ENCODE peak calls at places on chromosomes 1 and 21, in six cellular contexts. O is A549, F is PC-9, N is tibial nerve, Z is neuronal stem cell, T is PC-3. M is an unnamed sample.

GRCh38 chr1:7784492-7785071 is 491 bp downstream of the PER3 start:
- DNase-seq in O (no peak), F (no peak), N (no peak), Z (no peak), T (no peak), M (peak; percentile 37)

GRCh38 chr1:10924030-10924429 is 88.4 kb upstream of the TARDBP start:
- DNase-seq in O (no peak), F (no peak), N (no peak), Z (no peak), T (no peak), M (no peak)

GRCh38 chr1:94169126-94169525 is 48.2 kb upstream of the ABCA4 start:
- DNase-seq in O (no peak), F (no peak), N (no peak), Z (no peak), T (no peak), M (no peak)

GRCh38 chr1:80217377-80217986 is 1211.0 kb upstream of the ADGRL4 start:
- DNase-seq in O (peak; percentile 11), F (no peak), N (peak; percentile 8), Z (peak; percentile 5), T (peak; percentile 73), M (peak; percentile 41)

GRCh38 chr1:2226525-2227340 is 1.4 kb upstream of the SKI start:
- DNase-seq in O (no peak), F (no peak), N (no peak), Z (no peak), T (no peak), M (no peak)

GRCh38 chr1:247843411-247843810 is 1.7 kb upstream of the OR11L1 start:
- DNase-seq in O (no peak), F (no peak), N (no peak), Z (no peak), T (no peak), M (no peak)

GRCh38 chr1:206918076-206918475 is 3.7 kb downstream of the FCMR start:
- DNase-seq in O (no peak), F (no peak), N (no peak), Z (no peak), T (no peak), M (no peak)

GRCh38 chr1:87826639-87827345 is 498.1 kb downstream of the LMO4 start:
- DNase-seq in O (no peak), F (no peak), N (peak; percentile 40), Z (no peak), T (no peak), M (peak; percentile 94)

GRCh38 chr1:21904725-21905520 is 32.2 kb downstream of the HSPG2 start:
- DNase-seq in O (no peak), F (peak; percentile 86), N (no peak), Z (no peak), T (peak; percentile 72), M (no peak)

GRCh38 chr21:39518845-39519205 is 67.1 kb downstream of the SH3BGR start:
- DNase-seq in O (no peak), F (no peak), N (no peak), Z (no peak), T (no peak), M (no peak)

GRCh38 chr1:56958526-56958925 is 7.3 kb downstream of the C8B start:
- DNase-seq in O (no peak), F (no peak), N (no peak), Z (no peak), T (no peak), M (no peak)

GRCh38 chr1:39154553-39155361 is 49.7 kb upstream of the MACF1 start:
- DNase-seq in O (no peak), F (no peak), N (peak; percentile 36), Z (no peak), T (peak; percentile 62), M (no peak)

GRCh38 chr1:40783001-40783905 is at the start of gene KCNQ4:
- DNase-seq in O (no peak), F (peak; percentile 50), N (peak; percentile 29), Z (peak; percentile 59), T (peak; percentile 46), M (peak; percentile 70)

GRCh38 chr1:22780696-22781095 is 70.1 kb downstream of the EPHB2 start:
- DNase-seq in O (peak; percentile 74), F (peak; percentile 33), N (no peak), Z (peak; percentile 73), T (peak; percentile 39), M (peak; percentile 81)

GRCh38 chr1:240987928-240988327 is 369.1 kb downstream of the RGS7 start:
- DNase-seq in O (no peak), F (no peak), N (no peak), Z (no peak), T (peak; percentile 87), M (no peak)

GRCh38 chr1:95086949-95087533 is 14.3 kb upstream of the ALG14 start:
- DNase-seq in O (peak; percentile 72), F (peak; percentile 40), N (peak; percentile 72), Z (no peak), T (peak; percentile 89), M (no peak)

GRCh38 chr1:11940260-11940921 is 5.9 kb downstream of the PLOD1 start:
- DNase-seq in O (no peak), F (no peak), N (no peak), Z (no peak), T (no peak), M (no peak)

GRCh38 chr1:153347856-153348255 is 785 bp downstream of the PGLYRP4 start:
- DNase-seq in O (no peak), F (no peak), N (no peak), Z (no peak), T (no peak), M (no peak)

GRCh38 chr1:33624991-33625870 is 152.8 kb downstream of the ZSCAN20 start:
- DNase-seq in O (no peak), F (no peak), N (no peak), Z (no peak), T (no peak), M (peak; percentile 76)

GRCh38 chr21:16651956-16652355 is 860.9 kb upstream of the CXADR start:
- DNase-seq in O (no peak), F (no peak), N (no peak), Z (no peak), T (no peak), M (no peak)

GRCh38 chr1:43541721-43542401 is 11.2 kb downstream of the PTPRF start:
- DNase-seq in O (no peak), F (no peak), N (peak; percentile 33), Z (no peak), T (no peak), M (no peak)

GRCh38 chr21:43881283-43881682 is 16.3 kb downstream of the AGPAT3 start:
- DNase-seq in O (no peak), F (no peak), N (no peak), Z (no peak), T (no peak), M (no peak)

GRCh38 chr1:227558807-227559186 is 4.6 kb upstream of the ZNF678 start:
- DNase-seq in O (no peak), F (no peak), N (no peak), Z (no peak), T (no peak), M (no peak)

GRCh38 chr1:3172431-3173112 is 103.6 kb downstream of the PRDM16 start:
- DNase-seq in O (no peak), F (no peak), N (no peak), Z (no peak), T (no peak), M (no peak)

GRCh38 chr1:31976401-31976800 is 37.3 kb upstream of the KHDRBS1 start:
- DNase-seq in O (no peak), F (no peak), N (no peak), Z (no peak), T (peak; percentile 42), M (no peak)

GRCh38 chr1:31980835-31981782 is 32.6 kb upstream of the KHDRBS1 start:
- DNase-seq in O (no peak), F (no peak), N (no peak), Z (no peak), T (no peak), M (no peak)

GRCh38 chr1:31977361-31978131 is 36.1 kb upstream of the KHDRBS1 start:
- DNase-seq in O (peak; percentile 50), F (no peak), N (no peak), Z (no peak), T (peak; percentile 58), M (peak; percentile 58)

GRCh38 chr1:31981976-31982375 is 31.7 kb upstream of the KHDRBS1 start:
- DNase-seq in O (no peak), F (no peak), N (no peak), Z (no peak), T (peak; percentile 33), M (no peak)

GRCh38 chr1:31978853-31979400 is 34.7 kb upstream of the KHDRBS1 start:
- DNase-seq in O (no peak), F (no peak), N (no peak), Z (no peak), T (no peak), M (no peak)
- H3K4me1 ChIP-seq in O (no peaks in the 10 kb centered on the region), F (no peaks in the 10 kb centered on the region), N (no peaks in the 10 kb centered on the region), Z (peaks cover 3% of the 10 kb centered on the region), T (peaks cover 6% of the 10 kb centered on the region), M (peaks cover 3% of the 10 kb centered on the region)

GRCh38 chr1:112706505-112707216 is at the start of gene RHOC:
- DNase-seq in O (peak; percentile 56), F (peak; percentile 7), N (no peak), Z (peak; percentile 78), T (peak; percentile 76), M (peak; percentile 72)
- H3K4me1 ChIP-seq in O (peaks cover 38% of the 10 kb centered on the region), F (peaks cover 46% of the 10 kb centered on the region), N (no peaks in the 10 kb centered on the region), Z (peaks cover 24% of the 10 kb centered on the region), T (peaks cover 45% of the 10 kb centered on the region), M (peaks cover 29% of the 10 kb centered on the region)

DNA sequence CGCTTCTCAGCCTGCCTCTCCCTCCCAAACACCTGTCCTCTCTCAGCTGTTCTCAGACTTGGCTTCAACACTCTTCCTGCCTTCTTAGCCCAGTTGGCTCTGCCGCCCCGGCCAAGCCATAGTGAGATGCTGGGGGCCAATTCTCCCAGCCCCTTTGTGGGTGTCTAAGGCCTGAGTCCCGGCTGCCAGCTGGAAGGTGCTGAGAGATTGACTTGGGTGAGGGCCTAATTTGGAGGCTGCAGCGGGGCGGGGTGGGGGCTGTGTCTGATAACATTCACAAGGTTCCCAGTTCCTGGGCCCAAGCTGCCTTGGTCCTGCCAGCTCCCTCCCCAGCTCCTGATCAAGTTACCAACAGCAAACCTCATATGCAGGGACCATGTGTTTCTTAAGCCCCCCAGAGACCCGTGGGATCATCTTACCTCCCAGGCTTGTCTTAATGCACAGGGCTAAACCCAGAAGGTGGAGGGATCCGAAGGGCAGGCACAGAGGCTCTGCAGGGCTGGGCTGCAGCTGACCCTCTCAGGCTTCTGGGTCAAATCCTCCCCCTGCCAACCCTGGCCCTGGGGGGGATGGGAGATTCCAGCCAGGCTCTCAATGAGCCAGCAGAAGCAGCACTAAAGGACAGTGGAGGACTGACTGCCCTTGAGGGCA is 9.8 kb downstream of the INKA2 start:
- DNase-seq in O (no peak), F (no peak), N (no peak), Z (no peak), T (no peak), M (no peak)
- H3K4me1 ChIP-seq in O (peaks cover 3% of the 10 kb centered on the region), F (no peaks in the 10 kb centered on the region), N (no peaks in the 10 kb centered on the region), Z (peaks cover 43% of the 10 kb centered on the region), T (no peaks in the 10 kb centered on the region), M (no peaks in the 10 kb centered on the region)

DNA sequence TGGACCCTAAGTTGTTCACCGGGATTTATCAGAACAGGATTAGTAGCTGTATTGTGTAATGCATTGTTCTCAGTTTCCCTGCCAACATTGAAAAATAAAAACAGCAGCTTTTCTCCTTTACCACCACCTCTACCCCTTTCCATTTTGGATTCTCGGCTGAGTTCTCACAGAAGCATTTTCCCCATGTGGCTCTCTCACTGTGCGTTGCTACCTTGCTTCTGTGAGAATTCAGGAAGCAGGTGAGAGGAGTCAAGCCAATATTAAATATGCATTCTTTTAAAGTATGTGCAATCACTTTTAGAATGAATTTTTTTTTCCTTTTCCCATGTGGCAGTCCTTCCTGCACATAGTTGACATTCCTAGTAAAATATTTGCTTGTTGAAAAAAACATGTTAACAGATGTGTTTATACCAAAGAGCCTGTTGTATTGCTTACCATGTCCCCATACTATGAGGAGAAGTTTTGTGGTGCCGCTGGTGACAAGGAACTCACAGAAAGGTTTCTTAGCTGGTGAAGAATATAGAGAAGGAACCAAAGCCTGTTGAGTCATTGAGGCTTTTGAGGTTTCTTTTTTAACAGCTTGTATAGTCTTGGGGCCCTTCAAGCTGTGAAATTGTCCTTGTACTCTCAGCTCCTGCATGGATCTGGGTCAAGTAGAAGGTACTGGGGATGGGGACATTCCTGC is 3.9 kb upstream of the OLFML3 start:
- DNase-seq in O (no peak), F (no peak), N (no peak), Z (no peak), T (no peak), M (no peak)
- H3K4me1 ChIP-seq in O (peaks cover 6% of the 10 kb centered on the region), F (peaks cover 16% of the 10 kb centered on the region), N (no peaks in the 10 kb centered on the region), Z (peaks cover 16% of the 10 kb centered on the region), T (peaks cover 19% of the 10 kb centered on the region), M (peaks cover 33% of the 10 kb centered on the region)